ENCODE peak calls at places on chromosomes 3 and 15, in five cellular contexts. M is MM.1S, P is spleen, T is astrocyte of the spinal cord, J is Panc1. A is an unnamed sample.

GRCh38 chr15:31383150-31383549 is 56.5 kb downstream of the KLF13 start:
- DNase-seq in T (no peak), M (no peak), J (no peak), P (no peak), A (no peak)

GRCh38 chr15:40843885-40844542 is at the start of gene SPINT1:
- DNase-seq in P (no peak), T (no peak), J (no peak), M (peak), A (peak)

GRCh38 chr3:40930131-40930538 is 269.2 kb upstream of the CTNNB1 start:
- DNase-seq in T (no peak), M (no peak), P (no peak), J (no peak), A (no peak)

GRCh38 chr15:27820232-27820631 is 278.9 kb downstream of the OCA2 start:
- DNase-seq in M (no peak), P (no peak), T (peak), J (no peak), A (no peak)

GRCh38 chr3:88440701-88441100 is 290.9 kb downstream of the C3orf38 start:
- DNase-seq in P (no peak), M (peak), J (no peak), T (no peak), A (no peak)

GRCh38 chr3:23938657-23939056 is 6.4 kb upstream of the NR1D2 start:
- DNase-seq in T (no peak), M (no peak), P (no peak), J (no peak), A (no peak)

GRCh38 chr15:57500979-57501576 is 90.6 kb upstream of the MYZAP start:
- DNase-seq in T (peak), P (no peak), J (no peak), M (no peak), A (no peak)

GRCh38 chr15:36591534-36592411 is 12.3 kb downstream of the CDIN1 start:
- DNase-seq in T (peak), M (no peak), J (no peak), P (no peak), A (no peak)

GRCh38 chr3:43286886-43287301 is 554 bp downstream of the SNRK start:
- DNase-seq in T (no peak), M (peak), J (no peak), P (no peak), A (peak)

GRCh38 chr3:118863731-118864322 is 170.8 kb downstream of the IGSF11 start:
- DNase-seq in P (no peak), M (no peak), T (no peak), J (no peak), A (no peak)

GRCh38 chr3:32366638-32367368 is 24.9 kb upstream of the CMTM7 start:
- DNase-seq in M (peak), T (peak), P (no peak), J (no peak), A (peak)

GRCh38 chr15:85764649-85765277 is 30.0 kb downstream of the KLHL25 start:
- DNase-seq in P (no peak), T (no peak), J (no peak), M (no peak), A (no peak)

GRCh38 chr3:35067750-35068149 is 571.6 kb upstream of the ARPP21 start:
- DNase-seq in P (no peak), J (no peak), M (no peak), T (no peak), A (no peak)

GRCh38 chr3:43363621-43364266 is 77.4 kb downstream of the SNRK start:
- DNase-seq in J (no peak), T (no peak), M (no peak), P (no peak), A (no peak)

GRCh38 chr3:4376499-4376898 is 73.3 kb downstream of the SETMAR start:
- DNase-seq in P (no peak), J (no peak), T (no peak), M (no peak), A (no peak)

GRCh38 chr3:126313580-126314304 is 43.5 kb downstream of the KLF15 start:
- DNase-seq in J (no peak), M (no peak), P (peak), T (no peak), A (no peak)

GRCh38 chr15:52112203-52112750 is 298 bp downstream of the BCL2L10 start:
- DNase-seq in M (peak), P (peak), T (no peak), J (no peak), A (peak)

DNA sequence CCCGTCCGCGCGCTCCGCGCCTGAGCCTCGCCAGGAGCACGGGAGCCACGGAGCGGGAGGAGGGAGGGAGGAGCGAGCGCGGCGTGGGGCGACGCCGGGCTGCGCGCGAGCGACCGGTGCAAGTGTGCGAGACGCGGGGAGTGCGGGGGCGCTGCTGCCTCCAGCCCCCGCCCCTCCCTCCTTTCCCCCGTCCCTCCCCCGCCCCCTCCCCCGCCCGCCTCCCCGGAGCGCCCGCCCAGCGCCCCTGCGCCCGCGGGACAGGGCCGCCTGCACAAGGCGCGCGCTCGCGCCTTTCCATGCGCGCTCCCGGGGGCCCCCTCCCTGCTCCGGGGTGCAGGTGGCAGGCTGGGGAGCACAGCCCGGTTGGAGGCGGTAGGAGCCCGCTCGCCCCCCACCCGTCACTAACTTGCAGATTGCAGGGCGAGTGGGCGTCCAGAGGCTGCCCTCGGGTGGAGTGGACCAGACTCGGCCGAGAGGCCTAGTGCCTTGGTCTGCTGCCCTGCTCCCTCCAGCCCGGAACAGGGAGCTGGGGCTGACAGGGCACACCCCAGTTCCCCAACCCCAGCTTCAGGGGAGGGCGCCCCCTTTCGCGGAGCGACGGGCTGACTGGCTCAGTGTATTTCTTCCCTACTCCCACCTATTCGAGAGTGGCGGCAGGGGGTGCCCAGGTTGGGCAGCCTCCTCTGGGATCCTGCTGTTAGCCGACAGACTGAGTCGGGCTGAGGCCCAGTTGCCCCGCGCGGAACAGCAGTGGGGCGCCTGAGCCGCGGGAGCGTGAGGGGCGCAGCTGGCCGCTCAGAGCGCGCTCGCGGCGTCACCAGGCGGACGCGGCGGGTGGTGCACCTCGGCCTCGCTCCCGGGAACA is at the start of gene WNT7A:
- DNase-seq in P (peak), J (no peak), M (no peak), T (no peak), A (peak)
- TF ChIP-seq CTCF in P (peak), J (peak), M (no peak), T (no peak), A (peak)

GRCh38 chr15:48644827-48645557 is 517 bp downstream of the FBN1 start:
- DNase-seq in P (peak), T (peak), M (peak), J (no peak), A (peak)

GRCh38 chr15:48650931-48651330 is 5.4 kb upstream of the FBN1 start:
- DNase-seq in P (no peak), T (no peak), M (no peak), J (no peak), A (no peak)

GRCh38 chr15:48646364-48646763 is 855 bp upstream of the FBN1 start:
- DNase-seq in T (no peak), J (no peak), M (no peak), P (no peak), A (no peak)

GRCh38 chr15:48645558-48646330 is at the start of gene FBN1:
- DNase-seq in J (no peak), T (peak), M (peak), P (peak), A (peak)

DNA sequence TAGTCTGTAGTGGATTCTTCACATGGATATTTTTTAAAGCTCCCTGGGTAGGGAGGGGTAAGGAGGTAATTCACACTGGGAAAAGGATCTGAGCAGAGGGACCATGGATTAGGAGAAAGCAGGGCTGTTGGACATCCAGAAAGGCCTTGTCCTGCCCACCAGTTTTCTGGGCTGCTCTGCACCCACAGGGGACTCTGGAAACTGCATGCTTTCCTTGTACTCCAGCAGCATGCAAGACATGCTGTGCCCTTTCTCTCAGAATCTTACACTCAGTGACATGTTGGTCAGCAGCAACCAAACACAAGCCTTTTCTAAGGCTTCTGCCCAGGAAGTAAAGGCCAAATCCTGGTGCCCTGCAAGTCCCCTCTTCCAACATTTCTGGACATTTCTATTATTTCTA is 2.5 kb upstream of the FBN1 start:
- DNase-seq in J (no peak), T (peak), M (no peak), P (no peak), A (no peak)
- TF ChIP-seq CTCF in J (peak), T (peak), M (no peak), P (no peak), A (no peak)

DNA sequence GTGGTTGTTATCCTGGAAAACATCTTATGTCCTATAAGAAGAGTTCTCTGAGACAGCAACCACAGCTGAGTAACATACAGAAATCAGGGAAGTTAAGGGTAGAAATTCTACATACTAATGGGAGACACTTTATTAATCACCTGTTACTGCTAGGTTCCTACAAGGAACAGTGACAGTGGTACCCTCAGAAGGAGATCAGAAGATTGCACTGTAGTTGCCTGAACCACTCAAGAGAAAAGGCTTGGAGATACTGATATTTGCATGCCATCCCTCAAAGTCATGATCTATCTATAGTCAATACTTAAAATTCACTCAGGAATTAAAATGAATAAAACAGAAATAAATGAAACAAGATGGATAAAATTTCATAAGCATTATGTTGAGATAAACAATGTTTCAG is 136.0 kb downstream of the LMLN start:
- DNase-seq in P (no peak), T (no peak), M (peak), J (no peak), A (no peak)
- TF ChIP-seq CTCF in P (no peak), T (no peak), M (no peak), J (no peak), A (no peak)

DNA sequence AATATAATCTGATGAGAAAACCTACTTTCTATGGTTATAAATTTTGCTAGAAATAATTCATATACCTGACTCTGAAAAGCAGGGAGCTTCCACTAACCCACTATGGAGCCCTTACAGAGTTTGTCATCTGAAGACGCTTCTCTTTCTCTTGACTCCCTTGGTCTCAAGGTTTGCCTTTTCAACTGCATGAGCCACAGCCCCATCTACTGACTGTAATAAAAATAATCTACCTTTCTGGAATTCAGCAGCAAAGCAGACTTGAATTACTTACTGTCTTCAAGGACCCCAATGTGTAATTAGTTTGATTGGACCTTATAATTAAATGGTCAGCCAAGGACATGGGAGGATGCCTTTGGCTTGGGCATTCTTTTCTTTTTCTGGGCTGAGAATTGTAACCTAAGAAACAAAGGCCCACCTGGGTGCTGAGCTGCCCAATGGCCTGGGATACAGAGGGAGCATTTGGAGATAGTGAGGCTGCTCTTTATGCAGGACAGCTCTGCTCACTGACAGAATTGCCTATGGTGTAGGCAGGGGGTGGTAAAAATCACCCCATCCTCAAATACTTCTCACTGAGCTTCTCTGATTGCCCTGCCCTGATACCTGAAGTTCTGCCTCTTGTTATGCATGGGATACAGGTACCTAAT is 178.6 kb upstream of the TRIM42 start:
- DNase-seq in M (no peak), T (peak), J (no peak), P (no peak), A (no peak)
- TF ChIP-seq CTCF in M (no peak), T (peak), J (peak), P (no peak), A (no peak)

GRCh38 chr3:159817571-159817970 is 171.1 kb upstream of the IL12A start:
- DNase-seq in M (no peak), P (no peak), J (no peak), T (no peak), A (no peak)

GRCh38 chr3:159818997-159819500 is 169.6 kb upstream of the IL12A start:
- DNase-seq in J (no peak), P (no peak), M (no peak), T (no peak), A (no peak)

GRCh38 chr3:159817136-159817535 is 171.5 kb upstream of the IL12A start:
- DNase-seq in J (no peak), T (no peak), M (no peak), P (no peak), A (no peak)

GRCh38 chr3:159819676-159820075 is 169.0 kb upstream of the IL12A start:
- DNase-seq in T (no peak), M (no peak), J (no peak), P (no peak), A (no peak)

GRCh38 chr3:159818399-159818798 is 170.2 kb upstream of the IL12A start:
- DNase-seq in P (peak), J (no peak), T (no peak), M (no peak), A (no peak)
- TF ChIP-seq CTCF in P (no peak), J (peak), T (peak), M (no peak), A (peak)

GRCh38 chr3:185069583-185070030 is 83.3 kb downstream of the C3orf70 start:
- DNase-seq in J (no peak), P (no peak), T (no peak), M (no peak), A (no peak)
- TF ChIP-seq CTCF in J (no peak), P (no peak), T (no peak), M (no peak), A (no peak)

A was measured in GM13976.